ENCODE peak calls at places on chromosomes 1 and 21, in four cellular contexts. One of them, this sample, is unnamed.

GRCh38 chr1:159943908-159944622 is 1.3 kb downstream of the IGSF9 start:
- DNase-seq in HepG2: no peak
- DNase-seq in GM12878: no peak
- DNase-seq in K562: no peak
- DNase-seq in this sample: no peak

GRCh38 chr1:225657462-225657989 is 4.6 kb upstream of the ENAH start:
- DNase-seq in HepG2: peak; percentile 62
- DNase-seq in GM12878: no peak
- DNase-seq in K562: no peak
- DNase-seq in this sample: no peak

GRCh38 chr1:172320723-172321122 is 99.8 kb upstream of the C1orf105 start:
- DNase-seq in HepG2: no peak
- DNase-seq in GM12878: no peak
- DNase-seq in K562: no peak
- DNase-seq in this sample: no peak

GRCh38 chr1:25952851-25953401 is 44.9 kb downstream of the PAFAH2 start:
- DNase-seq in HepG2: no peak
- DNase-seq in GM12878: no peak
- DNase-seq in K562: no peak
- DNase-seq in this sample: no peak

GRCh38 chr1:236024655-236025054 is 40.2 kb downstream of the NID1 start:
- DNase-seq in HepG2: no peak
- DNase-seq in GM12878: no peak
- DNase-seq in K562: no peak
- DNase-seq in this sample: no peak

GRCh38 chr1:92017656-92018055 is 12.1 kb upstream of the EPHX4 start:
- DNase-seq in HepG2: no peak
- DNase-seq in GM12878: no peak
- DNase-seq in K562: no peak
- DNase-seq in this sample: no peak

GRCh38 chr1:3518256-3518655 is 63.8 kb downstream of the ARHGEF16 start:
- DNase-seq in HepG2: no peak
- DNase-seq in GM12878: no peak
- DNase-seq in K562: peak; percentile 58
- DNase-seq in this sample: no peak

GRCh38 chr1:1019122-1019999 is 559 bp upstream of the AGRN start:
- DNase-seq in HepG2: peak; percentile 88
- DNase-seq in GM12878: no peak
- DNase-seq in K562: peak; percentile 97
- DNase-seq in this sample: peak; percentile 93

GRCh38 chr1:36166938-36167910 is 11.3 kb downstream of the MAP7D1 start:
- DNase-seq in HepG2: no peak
- DNase-seq in GM12878: no peak
- DNase-seq in K562: no peak
- DNase-seq in this sample: no peak

GRCh38 chr1:58968360-58968952 is 184.6 kb upstream of the JUN start:
- DNase-seq in HepG2: no peak
- DNase-seq in GM12878: peak; percentile 92
- DNase-seq in K562: peak; percentile 26
- DNase-seq in this sample: no peak

GRCh38 chr1:70499695-70500094 is 88.6 kb downstream of the CTH start:
- DNase-seq in HepG2: no peak
- DNase-seq in GM12878: no peak
- DNase-seq in K562: no peak
- DNase-seq in this sample: no peak

GRCh38 chr21:32425628-32426027 is 13.1 kb downstream of the EVA1C start:
- DNase-seq in HepG2: no peak
- DNase-seq in GM12878: no peak
- DNase-seq in K562: no peak
- DNase-seq in this sample: no peak

GRCh38 chr1:150106331-150106730 is 38.8 kb downstream of the VPS45 start:
- DNase-seq in HepG2: no peak
- DNase-seq in GM12878: no peak
- DNase-seq in K562: no peak
- DNase-seq in this sample: no peak

GRCh38 chr1:46179138-46180081 is 3.1 kb upstream of the P3R3URF start:
- DNase-seq in HepG2: peak; percentile 78
- DNase-seq in GM12878: no peak
- DNase-seq in K562: peak; percentile 91
- DNase-seq in this sample: peak; percentile 84

GRCh38 chr1:94090761-94091160 is 30.2 kb downstream of the ABCA4 start:
- DNase-seq in HepG2: no peak
- DNase-seq in GM12878: no peak
- DNase-seq in K562: no peak
- DNase-seq in this sample: no peak

GRCh38 chr1:64624859-64625258 is 120.0 kb upstream of the RAVER2 start:
- DNase-seq in HepG2: no peak
- DNase-seq in GM12878: no peak
- DNase-seq in K562: no peak
- DNase-seq in this sample: no peak

GRCh38 chr21:8988696-8989095 is 1532.7 kb upstream of the TPTE start:
- DNase-seq in HepG2: peak; percentile 93
- DNase-seq in GM12878: no peak
- DNase-seq in K562: no peak
- DNase-seq in this sample: no peak

GRCh38 chr1:185811062-185811709 is 77.0 kb downstream of the HMCN1 start:
- DNase-seq in HepG2: no peak
- DNase-seq in GM12878: no peak
- DNase-seq in K562: no peak
- DNase-seq in this sample: no peak

GRCh38 chr21:42939581-42940413 is 14.4 kb upstream of the ERVH48-1 start:
- DNase-seq in HepG2: peak; percentile 27
- DNase-seq in GM12878: no peak
- DNase-seq in K562: no peak
- DNase-seq in this sample: no peak

GRCh38 chr1:55965981-55966461 is 613.3 kb downstream of the PLPP3 start:
- DNase-seq in HepG2: no peak
- DNase-seq in GM12878: no peak
- DNase-seq in K562: no peak
- DNase-seq in this sample: no peak

GRCh38 chr1:162381383-162381782 is at the start of gene C1orf226:
- DNase-seq in HepG2: no peak
- DNase-seq in GM12878: no peak
- DNase-seq in K562: no peak
- DNase-seq in this sample: no peak

GRCh38 chr1:18339161-18339560 is 141.6 kb upstream of the KLHDC7A start:
- DNase-seq in HepG2: no peak
- DNase-seq in GM12878: no peak
- DNase-seq in K562: no peak
- DNase-seq in this sample: no peak

GRCh38 chr1:3170566-3171453 is 101.8 kb downstream of the PRDM16 start:
- DNase-seq in HepG2: peak; percentile 40
- DNase-seq in GM12878: no peak
- DNase-seq in K562: no peak
- DNase-seq in this sample: peak; percentile 43

GRCh38 chr1:203444077-203444683 is 31.4 kb upstream of the PRELP start:
- DNase-seq in HepG2: no peak
- DNase-seq in GM12878: no peak
- DNase-seq in K562: no peak
- DNase-seq in this sample: no peak

GRCh38 chr1:42479621-42480020 is 16.5 kb downstream of the CCDC30 start:
- DNase-seq in HepG2: peak; percentile 10
- DNase-seq in GM12878: no peak
- DNase-seq in K562: no peak
- DNase-seq in this sample: peak; percentile 27

GRCh38 chr21:41121785-41122415 is 46.1 kb upstream of the BACE2 start:
- DNase-seq in HepG2: peak; percentile 70
- DNase-seq in GM12878: peak; percentile 1
- DNase-seq in K562: peak; percentile 54
- DNase-seq in this sample: peak; percentile 73

GRCh38 chr1:94325379-94326302 is 88.3 kb upstream of the ARHGAP29 start:
- DNase-seq in HepG2: peak; percentile 75
- DNase-seq in GM12878: no peak
- DNase-seq in K562: no peak
- DNase-seq in this sample: no peak

GRCh38 chr21:41325138-41325537 is 8.5 kb downstream of the FAM3B start:
- DNase-seq in HepG2: peak; percentile 78
- DNase-seq in GM12878: no peak
- DNase-seq in K562: no peak
- DNase-seq in this sample: no peak

GRCh38 chr1:214270097-214270635 is 10.8 kb upstream of the SMYD2 start:
- DNase-seq in HepG2: no peak
- DNase-seq in GM12878: no peak
- DNase-seq in K562: no peak
- DNase-seq in this sample: no peak

GRCh38 chr1:239909894-239910293 is 181.8 kb upstream of the FMN2 start:
- DNase-seq in HepG2: no peak
- DNase-seq in GM12878: no peak
- DNase-seq in K562: no peak
- DNase-seq in this sample: no peak

GRCh38 chr1:43058545-43059360 is 100.1 kb upstream of the SLC2A1 start:
- DNase-seq in HepG2: no peak
- DNase-seq in GM12878: no peak
- DNase-seq in K562: peak; percentile 41
- DNase-seq in this sample: no peak

GRCh38 chr1:53047737-53048344 is 14.2 kb upstream of the PODN start:
- DNase-seq in HepG2: peak; percentile 6
- DNase-seq in GM12878: peak; percentile 4
- DNase-seq in K562: no peak
- DNase-seq in this sample: no peak

GRCh38 chr1:33256335-33256700 is at the start of gene ZNF362:
- DNase-seq in HepG2: no peak
- DNase-seq in GM12878: no peak
- DNase-seq in K562: peak; percentile 61
- DNase-seq in this sample: peak; percentile 89

DNA sequence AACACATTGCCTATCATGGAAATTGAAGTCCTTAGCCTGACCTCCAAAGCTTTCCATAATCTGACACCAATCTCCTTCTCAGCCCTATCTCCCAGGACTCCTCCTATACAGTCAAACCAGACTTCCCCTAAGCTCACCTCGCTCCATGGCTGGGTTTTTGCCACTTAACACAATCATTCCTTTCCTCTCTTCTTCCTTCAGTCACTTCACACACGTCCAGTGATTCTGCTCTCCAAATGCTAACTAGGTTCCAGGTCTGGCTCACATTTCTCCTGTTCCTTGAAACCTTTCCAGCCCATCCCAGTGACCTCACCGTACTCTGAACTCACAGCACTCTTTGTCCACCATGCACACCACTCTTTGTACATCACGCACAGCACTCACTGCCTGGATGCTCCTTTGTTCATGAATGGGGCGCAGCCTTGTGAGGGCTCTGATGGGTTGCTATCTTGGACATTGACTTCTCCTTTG is 98.4 kb downstream of the GLUL start:
- DNase-seq in HepG2: peak; percentile 87
- DNase-seq in GM12878: no peak
- DNase-seq in K562: no peak
- DNase-seq in this sample: no peak
- TF ChIP-seq SP1 in HepG2: no peak
- TF ChIP-seq SP1 in GM12878: no peak
- TF ChIP-seq SP1 in K562: no peak
- TF ChIP-seq SP1 in this sample: no peak

DNA sequence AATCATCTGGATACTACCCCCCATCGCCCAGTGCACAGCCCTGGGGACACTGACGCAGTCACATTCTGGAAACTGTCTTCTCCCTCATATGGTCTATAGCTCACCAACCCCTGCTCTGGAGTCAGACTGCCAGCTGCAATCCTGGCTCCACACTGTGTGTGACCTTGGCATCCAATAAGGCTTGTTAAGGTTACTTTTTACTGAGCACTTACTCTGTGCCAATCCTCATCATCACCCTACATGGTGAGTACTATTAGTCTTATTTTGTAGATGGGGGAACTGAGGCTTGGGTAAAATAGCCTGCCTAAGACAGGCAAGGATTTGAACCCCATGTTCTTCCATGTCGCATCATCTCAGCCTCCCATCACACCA is 34.9 kb downstream of the AHDC1 start:
- DNase-seq in HepG2: no peak
- DNase-seq in GM12878: no peak
- DNase-seq in K562: no peak
- DNase-seq in this sample: no peak
- TF ChIP-seq BHLHE40 in HepG2: no peak
- TF ChIP-seq BHLHE40 in GM12878: no peak
- TF ChIP-seq BHLHE40 in K562: no peak
- TF ChIP-seq BHLHE40 in this sample: no peak

GRCh38 chr1:200150721-200151120 is 123.2 kb downstream of the NR5A2 start:
- DNase-seq in HepG2: no peak
- DNase-seq in GM12878: peak; percentile 49
- DNase-seq in K562: peak; percentile 45
- DNase-seq in this sample: peak; percentile 40
- TF ChIP-seq SP1 in HepG2: no peak
- TF ChIP-seq SP1 in GM12878: no peak
- TF ChIP-seq SP1 in K562: no peak
- TF ChIP-seq SP1 in this sample: no peak

GRCh38 chr1:89892816-89893215 is 72.0 kb downstream of the LRRC8D start:
- DNase-seq in HepG2: no peak
- DNase-seq in GM12878: no peak
- DNase-seq in K562: no peak
- DNase-seq in this sample: no peak
- TF ChIP-seq BHLHE40 in HepG2: no peak
- TF ChIP-seq BHLHE40 in GM12878: no peak
- TF ChIP-seq BHLHE40 in K562: no peak
- TF ChIP-seq BHLHE40 in this sample: no peak

DNA sequence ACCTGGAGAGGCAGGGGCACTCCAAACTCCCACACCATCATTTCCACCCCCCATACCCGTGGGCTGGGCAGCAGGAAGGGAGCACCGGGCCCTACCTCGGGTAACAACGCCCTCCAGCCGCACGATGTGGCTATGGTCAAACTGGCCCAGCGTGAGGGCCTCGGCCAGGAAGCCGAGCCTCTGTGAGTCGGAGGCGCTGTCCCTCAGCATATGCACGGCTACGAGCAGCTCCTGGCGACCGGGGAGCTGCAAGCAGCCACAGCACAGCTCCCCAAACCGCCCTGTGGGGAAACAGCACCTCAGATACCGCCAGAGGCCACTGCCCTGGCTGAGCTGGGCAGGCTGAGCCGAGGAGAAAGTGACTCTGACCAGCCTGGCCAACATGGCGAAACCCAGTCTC is 29.2 kb downstream of the CDCA8 start:
- DNase-seq in HepG2: no peak
- DNase-seq in GM12878: no peak
- DNase-seq in K562: no peak
- DNase-seq in this sample: no peak
- TF ChIP-seq SP1 in HepG2: no peak
- TF ChIP-seq SP1 in GM12878: no peak
- TF ChIP-seq SP1 in K562: no peak
- TF ChIP-seq SP1 in this sample: no peak

GRCh38 chr1:6592441-6592840 is 10.2 kb downstream of the KLHL21 start:
- DNase-seq in HepG2: no peak
- DNase-seq in GM12878: no peak
- DNase-seq in K562: no peak
- DNase-seq in this sample: no peak
- TF ChIP-seq BHLHE40 in HepG2: no peak
- TF ChIP-seq BHLHE40 in GM12878: no peak
- TF ChIP-seq BHLHE40 in K562: no peak
- TF ChIP-seq BHLHE40 in this sample: no peak